ENCODE peak calls at places on chromosomes 3 and 15, in seven cellular contexts. X is IMR-90, U is neuronal stem cell, N is H1, B is mesendoderm, P is mesenchymal stem cell, L is H9. S is an unnamed sample.

GRCh38 chr3:159788291-159788690 is 200.3 kb upstream of the IL12A start:
- DNase-seq in P (no peak), L (no peak), B (peak), X (no peak), U (no peak), N (no peak), S (peak)

GRCh38 chr3:39148116-39149058 is 5.0 kb downstream of the CSRNP1 start:
- DNase-seq in X (peak), N (no peak), B (peak), L (no peak), U (no peak), P (peak), S (no peak)

GRCh38 chr3:181717505-181717904 is 5.8 kb downstream of the SOX2 start:
- DNase-seq in P (no peak), X (no peak), N (no peak), L (no peak), B (no peak), U (no peak), S (no peak)

GRCh38 chr15:45549831-45550230 is 27.3 kb upstream of the SLC30A4 start:
- DNase-seq in X (peak), P (no peak), N (no peak), U (no peak), L (no peak), B (no peak), S (peak)

GRCh38 chr3:66830301-66830700 is 167.8 kb upstream of the KBTBD8 start:
- DNase-seq in U (no peak), B (no peak), N (no peak), X (no peak), L (no peak), P (no peak), S (no peak)

GRCh38 chr3:182276512-182276911 is 516.8 kb upstream of the ATP11B start:
- DNase-seq in N (no peak), X (no peak), B (no peak), U (no peak), P (no peak), L (no peak), S (no peak)

GRCh38 chr3:183537295-183537730 is 18.2 kb downstream of the KLHL6 start:
- DNase-seq in X (peak), B (no peak), L (no peak), N (no peak), P (peak), U (no peak), S (peak)

GRCh38 chr3:143674100-143674968 is 173.9 kb downstream of the SLC9A9 start:
- DNase-seq in L (peak), X (peak), N (peak), B (peak), P (peak), U (peak), S (peak)

GRCh38 chr15:38690737-38691332 is 126.2 kb upstream of the RASGRP1 start:
- DNase-seq in L (peak), B (peak), U (peak), P (peak), X (peak), N (peak), S (peak)

GRCh38 chr3:107412376-107412775 is 35.1 kb downstream of the CCDC54 start:
- DNase-seq in X (peak), L (no peak), U (no peak), B (no peak), N (no peak), P (no peak), S (no peak)

GRCh38 chr3:117735481-117736101 is 1026.0 kb downstream of the TUSC7 start:
- DNase-seq in B (no peak), U (no peak), N (no peak), X (peak), P (peak), L (no peak), S (peak)

GRCh38 chr3:52110502-52110901 is 43.7 kb downstream of the POC1A start:
- DNase-seq in X (no peak), P (no peak), U (no peak), L (no peak), N (no peak), B (no peak), S (no peak)

GRCh38 chr15:65286069-65286703 is 497 bp downstream of the PARP16 start:
- DNase-seq in P (peak), L (no peak), B (no peak), U (peak), N (peak), X (no peak), S (peak)

GRCh38 chr3:72299321-72299802 is 514.4 kb upstream of the PROK2 start:
- DNase-seq in N (no peak), X (peak), U (no peak), P (no peak), L (no peak), B (no peak), S (no peak)

GRCh38 chr3:58888087-58888486 is 161.7 kb downstream of the CFAP20DC start:
- DNase-seq in P (no peak), X (no peak), L (no peak), N (no peak), B (no peak), U (no peak), S (no peak)

GRCh38 chr15:85464471-85464870 is 84.1 kb downstream of the AKAP13 start:
- DNase-seq in P (no peak), L (no peak), N (no peak), B (no peak), U (no peak), X (no peak), S (no peak)

GRCh38 chr3:173993299-173993698 is 595.8 kb downstream of the NLGN1 start:
- DNase-seq in P (peak), B (peak), U (no peak), L (no peak), N (no peak), X (peak), S (peak)

GRCh38 chr3:61877359-61877770 is 316.0 kb downstream of the PTPRG start:
- DNase-seq in X (no peak), U (no peak), P (peak), L (no peak), B (peak), N (no peak), S (peak)

GRCh38 chr15:67405208-67406191 is 115.4 kb upstream of the C15orf61 start:
- DNase-seq in L (no peak), U (no peak), N (no peak), P (peak), X (peak), B (no peak), S (no peak)

GRCh38 chr3:148079370-148079769 is 618.3 kb upstream of the AGTR1 start:
- DNase-seq in B (no peak), L (no peak), X (no peak), P (peak), N (no peak), U (no peak), S (no peak)

GRCh38 chr3:54836876-54837275 is 91.0 kb downstream of the LRTM1 start:
- DNase-seq in N (no peak), P (peak), U (no peak), X (no peak), B (no peak), L (no peak), S (no peak)

GRCh38 chr3:112372396-112372795 is 39.4 kb downstream of the CD200 start:
- DNase-seq in N (no peak), P (no peak), X (no peak), B (no peak), L (no peak), U (no peak), S (no peak)

GRCh38 chr3:10373686-10374261 is 52.9 kb upstream of the SEC13 start:
- DNase-seq in L (no peak), N (no peak), B (peak), P (peak), U (no peak), X (peak), S (peak)

GRCh38 chr15:48627260-48627969 is 18.1 kb downstream of the FBN1 start:
- DNase-seq in U (no peak), P (peak), L (no peak), B (no peak), X (peak), N (no peak), S (peak)

GRCh38 chr15:89307046-89307587 is 27.5 kb downstream of the POLG start:
- DNase-seq in B (no peak), L (no peak), X (peak), P (peak), N (no peak), U (no peak), S (no peak)

GRCh38 chr3:114418724-114419543 is 125.1 kb downstream of the TIGIT start:
- DNase-seq in P (peak), X (peak), B (peak), U (peak), L (no peak), N (no peak), S (peak)

GRCh38 chr15:78216276-78217229 is 17.8 kb downstream of the ACSBG1 start:
- DNase-seq in X (no peak), U (no peak), N (no peak), L (no peak), P (no peak), B (no peak), S (no peak)

GRCh38 chr3:61299343-61299742 is 48.1 kb upstream of the FHIT start:
- DNase-seq in X (no peak), L (no peak), N (no peak), B (peak), U (no peak), P (no peak), S (no peak)

GRCh38 chr15:90049030-90049429 is 47.9 kb downstream of the ZNF710 start:
- DNase-seq in L (no peak), U (no peak), X (peak), P (no peak), B (no peak), N (no peak), S (no peak)

GRCh38 chr3:67854663-67855062 is 200.3 kb upstream of the SUCLG2 start:
- DNase-seq in X (no peak), B (no peak), L (no peak), U (no peak), P (no peak), N (no peak), S (no peak)

GRCh38 chr3:95154775-95155174 is 1091.9 kb downstream of the NSUN3 start:
- DNase-seq in P (peak), U (no peak), L (no peak), X (no peak), N (no peak), B (no peak), S (no peak)

GRCh38 chr3:51938780-51939425 is 2.8 kb downstream of the RRP9 start:
- DNase-seq in N (no peak), B (no peak), X (no peak), U (no peak), L (no peak), P (no peak), S (no peak)

GRCh38 chr3:46946856-46947544 is 29.5 kb downstream of the CCDC12 start:
- DNase-seq in X (peak), L (no peak), U (no peak), B (no peak), P (peak), N (no peak), S (peak)

GRCh38 chr3:100254168-100254777 is 6.5 kb upstream of the TBC1D23 start:
- DNase-seq in B (peak), L (peak), X (peak), U (peak), N (peak), P (peak), S (peak)

GRCh38 chr15:88681610-88682221 is 42.9 kb downstream of the ISG20 start:
- DNase-seq in B (no peak), P (no peak), X (no peak), U (no peak), L (no peak), N (peak), S (no peak)

GRCh38 chr3:156390846-156391245 is 164.1 kb downstream of the SSR3 start:
- DNase-seq in X (no peak), U (no peak), L (no peak), N (no peak), P (no peak), B (no peak), S (no peak)

GRCh38 chr3:177357352-177358084 is 160.2 kb upstream of the TBL1XR1 start:
- DNase-seq in B (peak), L (no peak), N (peak), U (no peak), X (peak), P (peak), S (peak)

GRCh38 chr3:83230841-83231240 is 1469.4 kb upstream of the GBE1 start:
- DNase-seq in L (no peak), N (no peak), P (no peak), X (no peak), B (no peak), U (no peak), S (no peak)
- H2BK5ac ChIP-seq in L (no peak), N (no peak), P (no peak), X (no peak), B (no peak), U (no peak), S (no peak)

GRCh38 chr15:80179966-80180365 is 27.2 kb downstream of the FAH start:
- DNase-seq in X (no peak), N (no peak), B (no peak), U (no peak), L (no peak), P (no peak), S (no peak)

GRCh38 chr15:80179025-80179759 is 26.4 kb downstream of the FAH start:
- DNase-seq in N (no peak), B (no peak), X (peak), U (no peak), L (no peak), P (peak), S (no peak)

GRCh38 chr15:80182611-80183210 is 29.9 kb downstream of the FAH start:
- DNase-seq in B (no peak), L (no peak), P (peak), U (no peak), N (no peak), X (peak), S (no peak)

GRCh38 chr15:80180986-80181385 is 28.2 kb downstream of the FAH start:
- DNase-seq in L (no peak), P (no peak), X (no peak), N (no peak), B (no peak), U (no peak), S (no peak)

GRCh38 chr15:80180468-80180867 is 27.7 kb downstream of the FAH start:
- DNase-seq in P (no peak), B (peak), N (no peak), X (no peak), U (no peak), L (no peak), S (no peak)
- H2BK5ac ChIP-seq in P (no peak), B (no peak), N (no peak), X (no peak), U (no peak), L (no peak), S (no peak)

GRCh38 chr3:49362579-49362978 is 4.4 kb upstream of the GPX1 start:
- DNase-seq in P (no peak), N (no peak), B (no peak), U (no peak), L (no peak), X (peak), S (no peak)

GRCh38 chr3:49358884-49359225 is 702 bp upstream of the GPX1 start:
- DNase-seq in B (no peak), L (no peak), N (no peak), X (no peak), U (no peak), P (no peak), S (no peak)

GRCh38 chr3:49359623-49360022 is 1.5 kb upstream of the GPX1 start:
- DNase-seq in P (peak), U (no peak), L (no peak), N (no peak), X (peak), B (no peak), S (no peak)

GRCh38 chr3:49357466-49358216 is 512 bp downstream of the GPX1 start:
- DNase-seq in X (peak), N (peak), B (peak), U (peak), P (peak), L (peak), S (peak)

GRCh38 chr3:49358217-49358883 is at the start of gene GPX1:
- DNase-seq in U (peak), X (peak), L (peak), N (peak), P (peak), B (peak), S (peak)
- H2BK5ac ChIP-seq in U (peak), X (peak), L (peak), N (peak), P (peak), B (peak), S (peak)

DNA sequence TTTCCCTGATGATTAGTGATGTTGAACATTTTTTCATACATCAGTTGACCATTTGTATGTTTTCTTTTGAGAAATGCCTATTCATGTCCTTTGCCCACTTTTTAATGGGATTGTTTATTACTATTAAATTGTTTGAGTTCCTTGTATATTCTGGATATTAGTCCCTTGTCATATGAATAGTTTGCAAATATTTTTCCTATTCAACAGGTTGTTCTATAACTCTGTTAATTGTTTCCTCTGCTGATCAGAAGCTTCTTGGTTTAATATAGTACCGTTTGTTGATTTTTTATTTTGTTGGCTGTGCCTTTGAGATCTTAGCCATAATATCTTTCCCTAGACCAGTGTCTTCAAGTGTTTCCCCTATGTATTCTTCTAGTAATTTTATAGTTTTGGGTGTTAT is 189.0 kb upstream of the RARB start:
- DNase-seq in X (no peak), U (no peak), N (no peak), B (no peak), P (no peak), L (no peak), S (no peak)
- H2BK5ac ChIP-seq in X (no peak), U (no peak), N (no peak), B (no peak), P (no peak), L (no peak), S (no peak)

GRCh38 chr3:195403244-195403643 is 39.6 kb downstream of the ACAP2 start:
- DNase-seq in N (no peak), X (no peak), U (no peak), P (no peak), B (no peak), L (no peak), S (no peak)
- H2BK5ac ChIP-seq in N (no peak), X (no peak), U (no peak), P (no peak), B (no peak), L (no peak), S (no peak)

S was measured in trophoblast cell.